ENCODE peak calls at places on chromosomes 6 and 20, in six cellular contexts. One of them, this sample, is unnamed.

GRCh38 chr6:33766921-33767700 is 20.4 kb upstream of the IP6K3 start:
- DNase-seq in epithelial cell of prostate: no peak
- DNase-seq in NCI-H2081: no peak
- DNase-seq in LoVo: no peak
- DNase-seq in activated gamma-delta T cell treated with Interleukin-2 at 50 U/mL for 16 hours: no peak
- DNase-seq in T follicular helper cell: no peak
- DNase-seq in this sample: no peak

GRCh38 chr20:62321521-62321948 is 18.7 kb downstream of the ADRM1 start:
- DNase-seq in NCI-H2081: no peak
- DNase-seq in epithelial cell of prostate: peak; percentile 33
- DNase-seq in T follicular helper cell: no peak
- DNase-seq in LoVo: no peak
- DNase-seq in activated gamma-delta T cell treated with Interleukin-2 at 50 U/mL for 16 hours: no peak
- DNase-seq in this sample: no peak

GRCh38 chr20:37071481-37071911 is 24.3 kb downstream of the RBL1 start:
- DNase-seq in epithelial cell of prostate: peak; percentile 56
- DNase-seq in LoVo: no peak
- DNase-seq in activated gamma-delta T cell treated with Interleukin-2 at 50 U/mL for 16 hours: peak; percentile 33
- DNase-seq in NCI-H2081: no peak
- DNase-seq in T follicular helper cell: no peak
- DNase-seq in this sample: no peak

GRCh38 chr20:51574248-51575033 is 31.9 kb upstream of the NFATC2 start:
- DNase-seq in T follicular helper cell: no peak
- DNase-seq in activated gamma-delta T cell treated with Interleukin-2 at 50 U/mL for 16 hours: no peak
- DNase-seq in NCI-H2081: no peak
- DNase-seq in epithelial cell of prostate: no peak
- DNase-seq in LoVo: no peak
- DNase-seq in this sample: no peak

GRCh38 chr6:125066140-125066539 is 87.4 kb upstream of the TPD52L1 start:
- DNase-seq in epithelial cell of prostate: no peak
- DNase-seq in activated gamma-delta T cell treated with Interleukin-2 at 50 U/mL for 16 hours: no peak
- DNase-seq in T follicular helper cell: no peak
- DNase-seq in LoVo: no peak
- DNase-seq in NCI-H2081: no peak
- DNase-seq in this sample: no peak

GRCh38 chr20:39825950-39826349 is 863.1 kb downstream of the MAFB start:
- DNase-seq in T follicular helper cell: no peak
- DNase-seq in LoVo: no peak
- DNase-seq in NCI-H2081: no peak
- DNase-seq in activated gamma-delta T cell treated with Interleukin-2 at 50 U/mL for 16 hours: no peak
- DNase-seq in epithelial cell of prostate: no peak
- DNase-seq in this sample: no peak

GRCh38 chr6:135012764-135013163 is 41.9 kb downstream of the HBS1L start:
- DNase-seq in epithelial cell of prostate: no peak
- DNase-seq in LoVo: no peak
- DNase-seq in activated gamma-delta T cell treated with Interleukin-2 at 50 U/mL for 16 hours: no peak
- DNase-seq in T follicular helper cell: no peak
- DNase-seq in NCI-H2081: no peak
- DNase-seq in this sample: no peak

GRCh38 chr20:20664795-20665194 is 47.6 kb downstream of the RALGAPA2 start:
- DNase-seq in epithelial cell of prostate: no peak
- DNase-seq in activated gamma-delta T cell treated with Interleukin-2 at 50 U/mL for 16 hours: no peak
- DNase-seq in NCI-H2081: peak; percentile 34
- DNase-seq in LoVo: peak; percentile 24
- DNase-seq in T follicular helper cell: no peak
- DNase-seq in this sample: no peak

GRCh38 chr6:13407709-13408695 is 79.4 kb downstream of the GFOD1 start:
- DNase-seq in activated gamma-delta T cell treated with Interleukin-2 at 50 U/mL for 16 hours: no peak
- DNase-seq in epithelial cell of prostate: peak; percentile 90
- DNase-seq in T follicular helper cell: no peak
- DNase-seq in LoVo: peak; percentile 85
- DNase-seq in NCI-H2081: no peak
- DNase-seq in this sample: no peak

GRCh38 chr20:46749164-46749563 is 39.7 kb downstream of the SLC2A10 start:
- DNase-seq in LoVo: no peak
- DNase-seq in NCI-H2081: no peak
- DNase-seq in activated gamma-delta T cell treated with Interleukin-2 at 50 U/mL for 16 hours: no peak
- DNase-seq in T follicular helper cell: no peak
- DNase-seq in epithelial cell of prostate: no peak
- DNase-seq in this sample: no peak

GRCh38 chr20:34525709-34526416 is 9.6 kb downstream of the DYNLRB1 start:
- DNase-seq in T follicular helper cell: no peak
- DNase-seq in NCI-H2081: no peak
- DNase-seq in epithelial cell of prostate: peak; percentile 99
- DNase-seq in activated gamma-delta T cell treated with Interleukin-2 at 50 U/mL for 16 hours: no peak
- DNase-seq in LoVo: peak; percentile 97
- DNase-seq in this sample: peak; percentile 86

GRCh38 chr6:128807577-128807976 is 75.4 kb upstream of the LAMA2 start:
- DNase-seq in epithelial cell of prostate: no peak
- DNase-seq in LoVo: peak; percentile 38
- DNase-seq in NCI-H2081: no peak
- DNase-seq in T follicular helper cell: no peak
- DNase-seq in activated gamma-delta T cell treated with Interleukin-2 at 50 U/mL for 16 hours: no peak
- DNase-seq in this sample: no peak

GRCh38 chr20:63320041-63320511 is 27.1 kb downstream of the COL20A1 start:
- DNase-seq in LoVo: no peak
- DNase-seq in NCI-H2081: no peak
- DNase-seq in epithelial cell of prostate: no peak
- DNase-seq in T follicular helper cell: no peak
- DNase-seq in activated gamma-delta T cell treated with Interleukin-2 at 50 U/mL for 16 hours: no peak
- DNase-seq in this sample: peak; percentile 75

GRCh38 chr20:62822788-62823651 is 6.2 kb downstream of the COL9A3 start:
- DNase-seq in epithelial cell of prostate: no peak
- DNase-seq in activated gamma-delta T cell treated with Interleukin-2 at 50 U/mL for 16 hours: no peak
- DNase-seq in T follicular helper cell: no peak
- DNase-seq in LoVo: no peak
- DNase-seq in NCI-H2081: no peak
- DNase-seq in this sample: no peak

This sample was measured in upper lobe of left lung.